ENCODE peak calls at places on chromosomes 12 and 14, in eight cellular contexts. Y is PC-3; L is H9; Q is NCI-H446; P is RWPE1; N is stimulated activated CD8-positive, alpha-beta memory T cell treated with anti-CD3 and anti-CD28 coated beads, Interleukin-7, amount 100 ng/mL, for 24 hours; C is ovary; E is HFFc6. J is an unnamed sample.

GRCh38 chr12:122847921-122848421 is 12.7 kb downstream of the HIP1R start:
- DNase-seq in N (no peak), P (no peak), Q (no peak), C (no peak), L (no peak), E (no peak), Y (no peak), J (no peak)

GRCh38 chr12:2783936-2784600 is 10.7 kb upstream of the FKBP4 start:
- DNase-seq in P (peak), N (no peak), E (peak), L (peak), Y (peak), C (peak), Q (peak), J (peak)

GRCh38 chr14:55329999-55330710 is 58.9 kb downstream of the FBXO34 start:
- DNase-seq in N (no peak), Y (peak), L (no peak), C (no peak), E (peak), Q (no peak), P (no peak), J (no peak)

GRCh38 chr12:118189761-118190181 is 53.8 kb downstream of the PEBP1 start:
- DNase-seq in P (no peak), Y (no peak), N (no peak), C (peak), E (peak), L (peak), Q (no peak), J (peak)

GRCh38 chr12:41536813-41537490 is 348.8 kb downstream of the PDZRN4 start:
- DNase-seq in C (no peak), P (no peak), Y (no peak), Q (no peak), E (no peak), N (no peak), L (no peak), J (no peak)

GRCh38 chr14:97329701-97330100 is 532.5 kb downstream of the VRK1 start:
- DNase-seq in N (no peak), E (no peak), Q (no peak), Y (no peak), L (no peak), P (no peak), C (no peak), J (no peak)

GRCh38 chr12:5796171-5797091 is 148.6 kb downstream of the ANO2 start:
- DNase-seq in C (peak), N (peak), Y (peak), E (no peak), Q (no peak), L (peak), P (no peak), J (no peak)

GRCh38 chr12:82862876-82863649 is 176.4 kb downstream of the TMTC2 start:
- DNase-seq in Q (peak), E (no peak), C (no peak), P (no peak), N (no peak), Y (peak), L (no peak), J (no peak)

GRCh38 chr12:6854036-6854435 is 2.1 kb downstream of the USP5 start:
- DNase-seq in P (no peak), Q (no peak), N (no peak), L (no peak), Y (no peak), E (no peak), C (no peak), J (no peak)

GRCh38 chr12:58082996-58083395 is 141.6 kb downstream of the ATP23 start:
- DNase-seq in Y (no peak), L (no peak), C (no peak), Q (no peak), N (no peak), E (no peak), P (no peak), J (no peak)

GRCh38 chr14:93892923-93893549 is 34.1 kb upstream of the FAM181A start:
- DNase-seq in E (peak), P (peak), L (peak), Q (peak), Y (peak), C (peak), N (peak), J (peak)

GRCh38 chr12:6235499-6235898 is 35.3 kb downstream of the CD9 start:
- DNase-seq in C (no peak), Q (no peak), L (no peak), E (no peak), Y (peak), N (no peak), P (no peak), J (no peak)

J was measured in substantia nigra.